ENCODE peak calls at places on chromosomes 11 and 22, in four cellular contexts. M is non-pigmented ciliary epithelial cell; C is T-helper 2 cell; S is activated CD8-positive, alpha-beta memory T cell treated with anti-CD3 and anti-CD28 coated beads, Interleukin-2, amount 10 ng/mL, durations not matched to agents 7 days and 5 days. L is an unnamed sample.

GRCh38 chr11:71459076-71459766 is 6.2 kb downstream of the NADSYN1 start:
- DNase-seq in M (no peak), C (no peak), S (no peak), L (no peak)

GRCh38 chr11:47477323-47477722 is 28.4 kb upstream of the RAPSN start:
- DNase-seq in M (peak), C (no peak), S (no peak), L (no peak)

GRCh38 chr11:128421577-128421976 is 165.8 kb downstream of the ETS1 start:
- DNase-seq in M (no peak), C (no peak), S (no peak), L (no peak)

GRCh38 chr11:128716231-128716630 is 22.4 kb downstream of the FLI1 start:
- DNase-seq in M (no peak), C (no peak), S (peak), L (no peak)

GRCh38 chr11:17734418-17734911 is at the start of gene KCNC1:
- DNase-seq in M (no peak), C (no peak), S (no peak), L (peak)

GRCh38 chr11:130452171-130452570 is 3.7 kb downstream of the ADAMTS15 start:
- DNase-seq in M (no peak), C (no peak), S (no peak), L (no peak)

GRCh38 chr22:50059185-50059880 is 1.2 kb upstream of the TTLL8 start:
- DNase-seq in M (no peak), C (no peak), S (no peak), L (no peak)

GRCh38 chr11:67349457-67349856 is 3.9 kb downstream of the POLD4 start:
- DNase-seq in M (no peak), C (no peak), S (no peak), L (no peak)

GRCh38 chr11:69359735-69360470 is 65.9 kb downstream of the MYEOV start:
- DNase-seq in M (no peak), C (no peak), S (no peak), L (no peak)

GRCh38 chr11:94602430-94603372 is 35.5 kb downstream of the PIWIL4 start:
- DNase-seq in M (no peak), C (no peak), S (no peak), L (no peak)

GRCh38 chr22:19120829-19121630 is 1.2 kb downstream of the DGCR2 start:
- DNase-seq in M (no peak), C (no peak), S (no peak), L (no peak)

GRCh38 chr11:17918049-17918605 is 94.7 kb downstream of the SERGEF start:
- DNase-seq in M (no peak), C (no peak), S (no peak), L (no peak)

GRCh38 chr11:44368886-44369285 is 58.9 kb upstream of the ALX4 start:
- DNase-seq in M (no peak), C (no peak), S (no peak), L (no peak)

GRCh38 chr11:36350137-36350513 is 54.0 kb downstream of the PRR5L start:
- DNase-seq in M (no peak), C (no peak), S (no peak), L (no peak)

GRCh38 chr22:19810381-19811141 is 44.1 kb downstream of the GNB1L start:
- DNase-seq in M (peak), C (no peak), S (no peak), L (no peak)

L was measured in NCI-H774.